ENCODE peak calls at places on chromosome 14, in four cellular contexts. One of them, this sample, is unnamed.

GRCh38 chr14:54564071-54564798 is 2.7 kb upstream of the SAMD4A start:
- DNase-seq in H1: no peak
- DNase-seq in GM12878: no peak
- DNase-seq in SK-N-SH: peak
- DNase-seq in this sample: peak

GRCh38 chr14:53151867-53152626 is 1.1 kb downstream of the DDHD1 start:
- DNase-seq in H1: no peak
- DNase-seq in GM12878: no peak
- DNase-seq in SK-N-SH: peak
- DNase-seq in this sample: peak

GRCh38 chr14:63922696-63923421 is 70.1 kb downstream of the SYNE2 start:
- DNase-seq in H1: no peak
- DNase-seq in GM12878: no peak
- DNase-seq in SK-N-SH: no peak
- DNase-seq in this sample: no peak

GRCh38 chr14:54881761-54882401 is 20.7 kb downstream of the GCH1 start:
- DNase-seq in H1: no peak
- DNase-seq in GM12878: no peak
- DNase-seq in SK-N-SH: no peak
- DNase-seq in this sample: no peak

GRCh38 chr14:54251356-54251755 is 145.5 kb upstream of the CDKN3 start:
- DNase-seq in H1: no peak
- DNase-seq in GM12878: no peak
- DNase-seq in SK-N-SH: no peak
- DNase-seq in this sample: no peak

GRCh38 chr14:69880051-69880487 is 853 bp downstream of the SMOC1 start:
- DNase-seq in H1: no peak
- DNase-seq in GM12878: no peak
- DNase-seq in SK-N-SH: no peak
- DNase-seq in this sample: no peak

GRCh38 chr14:31543969-31544799 is 17.0 kb upstream of the NUBPL start:
- DNase-seq in H1: no peak
- DNase-seq in GM12878: no peak
- DNase-seq in SK-N-SH: no peak
- DNase-seq in this sample: no peak

GRCh38 chr14:54564799-54565235 is 2.1 kb upstream of the SAMD4A start:
- DNase-seq in H1: no peak
- DNase-seq in GM12878: no peak
- DNase-seq in SK-N-SH: no peak
- DNase-seq in this sample: peak

GRCh38 chr14:39090548-39091111 is 12.4 kb downstream of the SEC23A start:
- DNase-seq in H1: no peak
- DNase-seq in GM12878: no peak
- DNase-seq in SK-N-SH: no peak
- DNase-seq in this sample: no peak

GRCh38 chr14:95408731-95409471 is 89.2 kb upstream of the CLMN start:
- DNase-seq in H1: no peak
- DNase-seq in GM12878: no peak
- DNase-seq in SK-N-SH: no peak
- DNase-seq in this sample: no peak

GRCh38 chr14:77124345-77125274 is 17.0 kb downstream of the ZDHHC22 start:
- DNase-seq in H1: no peak
- DNase-seq in GM12878: no peak
- DNase-seq in SK-N-SH: peak
- DNase-seq in this sample: peak

GRCh38 chr14:61296151-61296550 is 15.0 kb upstream of the TMEM30B start:
- DNase-seq in H1: no peak
- DNase-seq in GM12878: no peak
- DNase-seq in SK-N-SH: no peak
- DNase-seq in this sample: no peak

GRCh38 chr14:68718033-68718725 is 74.7 kb downstream of the ZFP36L1 start:
- DNase-seq in H1: no peak
- DNase-seq in GM12878: no peak
- DNase-seq in SK-N-SH: no peak
- DNase-seq in this sample: no peak

GRCh38 chr14:52125885-52126284 is 57.0 kb upstream of the NID2 start:
- DNase-seq in H1: no peak
- DNase-seq in GM12878: no peak
- DNase-seq in SK-N-SH: no peak
- DNase-seq in this sample: no peak

GRCh38 chr14:61564623-61565091 is 130.7 kb upstream of the HIF1A start:
- DNase-seq in H1: no peak
- DNase-seq in GM12878: no peak
- DNase-seq in SK-N-SH: no peak
- DNase-seq in this sample: peak

GRCh38 chr14:29486132-29486531 is 441.5 kb downstream of the PRKD1 start:
- DNase-seq in H1: no peak
- DNase-seq in GM12878: no peak
- DNase-seq in SK-N-SH: no peak
- DNase-seq in this sample: no peak

GRCh38 chr14:75752907-75753594 is 92.0 kb downstream of the TTLL5 start:
- DNase-seq in H1: no peak
- DNase-seq in GM12878: no peak
- DNase-seq in SK-N-SH: no peak
- DNase-seq in this sample: no peak

GRCh38 chr14:24307575-24308341 is at the start of gene CIDEB:
- DNase-seq in H1: no peak
- DNase-seq in GM12878: no peak
- DNase-seq in SK-N-SH: peak
- DNase-seq in this sample: peak

GRCh38 chr14:55764784-55765183 is 184.8 kb downstream of the KTN1 start:
- DNase-seq in H1: no peak
- DNase-seq in GM12878: no peak
- DNase-seq in SK-N-SH: no peak
- DNase-seq in this sample: no peak

GRCh38 chr14:77139540-77140342 is 1.9 kb downstream of the ZDHHC22 start:
- DNase-seq in H1: no peak
- DNase-seq in GM12878: no peak
- DNase-seq in SK-N-SH: peak
- DNase-seq in this sample: peak

GRCh38 chr14:88950069-88950468 is 125.6 kb downstream of the TTC8 start:
- DNase-seq in H1: no peak
- DNase-seq in GM12878: no peak
- DNase-seq in SK-N-SH: no peak
- DNase-seq in this sample: no peak

GRCh38 chr14:36952702-36953101 is 219.7 kb downstream of the SLC25A21 start:
- DNase-seq in H1: no peak
- DNase-seq in GM12878: no peak
- DNase-seq in SK-N-SH: no peak
- DNase-seq in this sample: no peak

GRCh38 chr14:96203635-96204034 is 1.0 kb upstream of the BDKRB2 start:
- DNase-seq in H1: no peak
- DNase-seq in GM12878: no peak
- DNase-seq in SK-N-SH: no peak
- DNase-seq in this sample: no peak

GRCh38 chr14:65226824-65227604 is 124.7 kb upstream of the MAX start:
- DNase-seq in H1: no peak
- DNase-seq in GM12878: no peak
- DNase-seq in SK-N-SH: no peak
- DNase-seq in this sample: no peak

GRCh38 chr14:91299483-91300115 is 55.1 kb upstream of the GPR68 start:
- DNase-seq in H1: no peak
- DNase-seq in GM12878: no peak
- DNase-seq in SK-N-SH: no peak
- DNase-seq in this sample: no peak

GRCh38 chr14:90428676-90429075 is 31.8 kb downstream of the CALM1 start:
- DNase-seq in H1: no peak
- DNase-seq in GM12878: no peak
- DNase-seq in SK-N-SH: no peak
- DNase-seq in this sample: no peak

GRCh38 chr14:50871914-50872732 is at the start of gene ABHD12B:
- DNase-seq in H1: no peak
- DNase-seq in GM12878: no peak
- DNase-seq in SK-N-SH: peak
- DNase-seq in this sample: no peak

GRCh38 chr14:93456356-93456755 is 25.6 kb downstream of the UNC79 start:
- DNase-seq in H1: no peak
- DNase-seq in GM12878: no peak
- DNase-seq in SK-N-SH: no peak
- DNase-seq in this sample: no peak

GRCh38 chr14:99542566-99542965 is 61.4 kb downstream of the CCNK start:
- DNase-seq in H1: no peak
- DNase-seq in GM12878: no peak
- DNase-seq in SK-N-SH: no peak
- DNase-seq in this sample: no peak
- TF ChIP-seq NRF1 in H1: no peak
- TF ChIP-seq NRF1 in GM12878: no peak
- TF ChIP-seq NRF1 in SK-N-SH: no peak
- TF ChIP-seq NRF1 in this sample: no peak

GRCh38 chr14:81331229-81332026 is 68.7 kb downstream of the STON2 start:
- DNase-seq in H1: no peak
- DNase-seq in GM12878: no peak
- DNase-seq in SK-N-SH: no peak
- DNase-seq in this sample: no peak

GRCh38 chr14:81326451-81326850 is 73.7 kb downstream of the STON2 start:
- DNase-seq in H1: no peak
- DNase-seq in GM12878: no peak
- DNase-seq in SK-N-SH: no peak
- DNase-seq in this sample: no peak

GRCh38 chr14:81329640-81330385 is 70.3 kb downstream of the STON2 start:
- DNase-seq in H1: no peak
- DNase-seq in GM12878: no peak
- DNase-seq in SK-N-SH: no peak
- DNase-seq in this sample: no peak

GRCh38 chr14:81332725-81333124 is 67.4 kb downstream of the STON2 start:
- DNase-seq in H1: no peak
- DNase-seq in GM12878: no peak
- DNase-seq in SK-N-SH: no peak
- DNase-seq in this sample: no peak

DNA sequence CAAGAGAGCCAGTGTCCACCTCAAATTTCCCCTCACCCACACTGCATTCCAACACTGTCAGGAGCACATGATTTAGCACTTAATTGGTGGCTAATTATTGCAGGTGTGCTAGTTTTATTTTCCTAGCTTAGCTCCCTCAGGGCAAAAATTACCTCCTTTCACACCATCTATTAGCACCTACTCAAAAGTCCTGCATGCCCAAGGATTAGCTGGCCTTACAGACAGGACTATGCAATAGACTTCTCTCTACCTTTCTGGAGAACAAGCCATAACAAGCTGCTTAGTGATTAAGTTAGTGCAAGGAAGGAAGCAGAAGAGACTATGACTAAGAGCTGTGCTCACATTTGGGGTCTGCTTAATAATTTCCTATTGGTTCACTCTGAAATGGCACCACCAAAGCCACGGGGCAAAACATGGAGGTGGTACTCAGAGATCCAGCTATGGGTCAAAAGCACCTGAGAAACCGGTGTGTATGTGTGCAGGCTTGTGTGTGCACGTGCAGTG is 69.5 kb downstream of the STON2 start:
- DNase-seq in H1: no peak
- DNase-seq in GM12878: no peak
- DNase-seq in SK-N-SH: no peak
- DNase-seq in this sample: no peak
- TF ChIP-seq NRF1 in H1: no peak
- TF ChIP-seq NRF1 in GM12878: no peak
- TF ChIP-seq NRF1 in SK-N-SH: no peak
- TF ChIP-seq NRF1 in this sample: no peak

GRCh38 chr14:103014466-103015319 is 42.7 kb downstream of the CDC42BPB start:
- DNase-seq in H1: no peak
- DNase-seq in GM12878: no peak
- DNase-seq in SK-N-SH: no peak
- DNase-seq in this sample: no peak
- TF ChIP-seq NRF1 in H1: no peak
- TF ChIP-seq NRF1 in GM12878: no peak
- TF ChIP-seq NRF1 in SK-N-SH: no peak
- TF ChIP-seq NRF1 in this sample: no peak

GRCh38 chr14:104513641-104514046 is 65.9 kb upstream of the C14orf180 start:
- DNase-seq in H1: no peak
- DNase-seq in GM12878: no peak
- DNase-seq in SK-N-SH: no peak
- DNase-seq in this sample: no peak
- TF ChIP-seq NRF1 in H1: no peak
- TF ChIP-seq NRF1 in GM12878: no peak
- TF ChIP-seq NRF1 in SK-N-SH: no peak
- TF ChIP-seq NRF1 in this sample: no peak

GRCh38 chr14:105858676-105859025 is 332.3 kb downstream of the TMEM121 start:
- DNase-seq in H1: no peak
- DNase-seq in GM12878: no peak
- DNase-seq in SK-N-SH: no peak
- DNase-seq in this sample: no peak
- TF ChIP-seq NRF1 in H1: no peak
- TF ChIP-seq NRF1 in GM12878: no peak
- TF ChIP-seq NRF1 in SK-N-SH: no peak
- TF ChIP-seq NRF1 in this sample: no peak

GRCh38 chr14:104685998-104686610 is 3.3 kb upstream of the INF2 start:
- DNase-seq in H1: no peak
- DNase-seq in GM12878: no peak
- DNase-seq in SK-N-SH: no peak
- DNase-seq in this sample: no peak

GRCh38 chr14:104686624-104687517 is 2.5 kb upstream of the INF2 start:
- DNase-seq in H1: no peak
- DNase-seq in GM12878: no peak
- DNase-seq in SK-N-SH: no peak
- DNase-seq in this sample: no peak

GRCh38 chr14:104684449-104684821 is 5.0 kb upstream of the INF2 start:
- DNase-seq in H1: no peak
- DNase-seq in GM12878: no peak
- DNase-seq in SK-N-SH: no peak
- DNase-seq in this sample: no peak

GRCh38 chr14:104683653-104684448 is 5.6 kb upstream of the INF2 start:
- DNase-seq in H1: no peak
- DNase-seq in GM12878: no peak
- DNase-seq in SK-N-SH: no peak
- DNase-seq in this sample: no peak

DNA sequence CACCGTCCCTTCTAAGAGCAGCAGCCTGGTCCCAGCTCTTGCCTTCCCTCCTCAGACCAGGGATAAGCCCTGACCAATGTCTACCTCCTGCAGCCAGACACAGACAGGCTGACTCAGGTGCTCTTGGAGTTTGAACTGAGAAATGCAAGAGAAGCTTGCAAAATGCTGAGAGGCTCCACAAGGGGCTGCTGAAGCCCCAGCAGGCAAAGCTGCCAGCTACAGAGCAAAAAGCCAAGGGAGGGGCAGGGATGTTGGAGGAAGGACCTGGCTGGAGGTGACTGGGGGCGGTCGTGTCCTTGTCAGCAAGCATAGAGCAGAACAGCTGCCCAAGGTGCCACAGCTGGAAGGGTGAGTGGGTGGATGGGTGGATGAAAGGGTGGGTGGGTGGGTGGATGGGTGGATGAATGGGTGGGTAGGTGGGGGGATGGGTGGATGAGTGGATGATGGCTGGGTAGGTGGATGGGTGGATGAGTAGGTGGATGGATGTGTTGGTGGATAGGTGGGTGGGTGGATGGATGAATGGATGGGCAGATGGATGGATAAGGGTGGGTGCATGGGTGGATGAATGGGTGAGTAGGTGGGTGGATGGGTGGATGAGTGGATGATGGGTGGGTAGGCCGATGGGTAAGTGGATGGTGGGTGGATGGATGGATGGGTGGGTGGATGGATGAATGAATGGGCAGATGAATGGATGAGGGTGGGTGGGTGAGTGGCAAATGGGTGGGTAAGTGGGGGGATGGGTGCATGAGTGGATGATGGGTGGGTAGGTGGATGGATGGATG is 4.0 kb upstream of the INF2 start:
- DNase-seq in H1: no peak
- DNase-seq in GM12878: no peak
- DNase-seq in SK-N-SH: no peak
- DNase-seq in this sample: no peak
- TF ChIP-seq NRF1 in H1: no peak
- TF ChIP-seq NRF1 in GM12878: no peak
- TF ChIP-seq NRF1 in SK-N-SH: no peak
- TF ChIP-seq NRF1 in this sample: no peak